ENCODE peak calls at places on chromosomes 1 and 21, in seven cellular contexts. G is caudate nucleus; S is D341Med; V is NCI-H524; H is pons; Z is Peyer's patch; N is stimulated activated CD8-positive, alpha-beta memory T cell treated with anti-CD3 and anti-CD28 coated beads, Interleukin-2, amount 100 ng/mL, for 1 hour. Y is an unnamed sample.

GRCh38 chr1:94055459-94056122 is 65.4 kb downstream of the ABCA4 start:
- DNase-seq in Z (no peak), S (no peak), G (no peak), N (no peak), H (no peak), V (no peak), Y (no peak)

GRCh38 chr1:220370041-220370700 is 97.9 kb upstream of the RAB3GAP2 start:
- DNase-seq in Z (no peak), H (no peak), V (peak), G (peak), S (peak), N (no peak), Y (peak)

GRCh38 chr1:94927405-94928175 is 680 bp upstream of the CNN3 start:
- DNase-seq in S (no peak), G (peak), Z (peak), V (no peak), H (peak), N (no peak), Y (no peak)

GRCh38 chr1:172835834-172836233 is 176.9 kb downstream of the FASLG start:
- DNase-seq in S (no peak), H (no peak), N (no peak), G (no peak), V (no peak), Z (no peak), Y (no peak)

GRCh38 chr1:85462931-85463665 is 1.9 kb downstream of the DDAH1 start:
- DNase-seq in S (no peak), Z (no peak), N (no peak), H (no peak), V (no peak), G (no peak), Y (no peak)

GRCh38 chr1:183285746-183286145 is 99.7 kb downstream of the LAMC2 start:
- DNase-seq in Z (no peak), H (no peak), G (no peak), V (no peak), S (no peak), N (no peak), Y (no peak)

GRCh38 chr1:111600886-111601386 is 18.7 kb upstream of the RAP1A start:
- DNase-seq in V (no peak), G (no peak), Z (no peak), H (no peak), S (no peak), N (no peak), Y (no peak)

GRCh38 chr21:41933259-41934079 is 20.3 kb downstream of the C2CD2 start:
- DNase-seq in V (no peak), H (no peak), G (no peak), S (no peak), N (no peak), Z (no peak), Y (no peak)

GRCh38 chr1:168960595-168960994 is 145.9 kb upstream of the ATP1B1 start:
- DNase-seq in V (no peak), N (no peak), S (no peak), G (peak), H (peak), Z (no peak), Y (no peak)

GRCh38 chr21:36807421-36808004 is 108.6 kb downstream of the SIM2 start:
- DNase-seq in S (no peak), H (no peak), G (no peak), Z (no peak), N (no peak), V (no peak), Y (no peak)

GRCh38 chr21:36125513-36126121 is 9.3 kb upstream of the CBR3 start:
- DNase-seq in N (no peak), S (peak), Z (peak), G (peak), H (peak), V (no peak), Y (peak)

GRCh38 chr1:177809844-177810243 is 160.0 kb downstream of the SEC16B start:
- DNase-seq in N (no peak), Z (no peak), V (no peak), S (no peak), H (no peak), G (no peak), Y (no peak)

GRCh38 chr1:30952098-30952497 is 43.5 kb upstream of the SDC3 start:
- DNase-seq in G (peak), N (no peak), H (peak), Z (no peak), S (no peak), V (no peak), Y (no peak)

GRCh38 chr1:23273450-23274133 is 56.3 kb upstream of the HTR1D start:
- DNase-seq in S (no peak), H (no peak), Z (peak), V (no peak), G (no peak), N (no peak), Y (no peak)

GRCh38 chr1:231512147-231512698 is 16.2 kb upstream of the TSNAX start:
- DNase-seq in V (no peak), S (no peak), G (no peak), Z (no peak), H (no peak), N (no peak), Y (no peak)

GRCh38 chr1:47765236-47765635 is 231.9 kb downstream of the TRABD2B start:
- DNase-seq in S (no peak), V (no peak), H (no peak), G (no peak), N (no peak), Z (no peak), Y (no peak)

GRCh38 chr1:28437260-28437923 is 67.9 kb downstream of the PHACTR4 start:
- DNase-seq in N (no peak), G (no peak), Z (no peak), H (peak), S (peak), V (no peak), Y (no peak)

GRCh38 chr1:226154593-226154992 is 31.9 kb downstream of the ACBD3 start:
- DNase-seq in N (no peak), V (no peak), Z (no peak), G (no peak), S (no peak), H (no peak), Y (no peak)

GRCh38 chr21:34029724-34030528 is 43.5 kb upstream of the MRPS6 start:
- DNase-seq in V (peak), H (peak), S (peak), G (peak), Z (peak), N (no peak), Y (peak)

GRCh38 chr1:45010855-45011811 is at the start of gene HECTD3:
- DNase-seq in G (peak), Z (peak), S (peak), N (peak), V (peak), H (peak), Y (peak)

GRCh38 chr1:100499412-100499811 is 38.5 kb upstream of the GPR88 start:
- DNase-seq in H (no peak), S (no peak), G (no peak), Z (no peak), N (no peak), V (no peak), Y (no peak)

GRCh38 chr1:67586596-67586995 is 98.4 kb upstream of the GADD45A start:
- DNase-seq in V (no peak), S (no peak), N (no peak), H (no peak), Z (no peak), G (no peak), Y (no peak)

GRCh38 chr1:40059960-40060337 is 19.4 kb downstream of the CAP1 start:
- DNase-seq in N (no peak), H (peak), Z (no peak), S (no peak), V (no peak), G (no peak), Y (no peak)

GRCh38 chr1:192979542-192979941 is 79.6 kb downstream of the UCHL5 start:
- DNase-seq in G (no peak), S (no peak), H (no peak), N (no peak), Z (no peak), V (no peak), Y (no peak)

GRCh38 chr1:202105571-202106339 is 17.0 kb upstream of the GPR37L1 start:
- DNase-seq in N (no peak), Z (no peak), S (peak), G (no peak), V (no peak), H (no peak), Y (peak)

GRCh38 chr21:45030637-45031218 is 43.7 kb upstream of the ADARB1 start:
- DNase-seq in H (no peak), V (no peak), G (no peak), Z (no peak), S (no peak), N (no peak), Y (no peak)

Y was measured in nephron progenitor cell.